ENCODE peak calls at places on chromosomes 1 and 21, in five cellular contexts. Q is germinal center, X is HT1080, K is HuH-7.5, C is NCI-H345. Z is an unnamed sample.

GRCh38 chr1:205077934-205078311 is 6.3 kb downstream of the TMEM81 start:
- DNase-seq in Q (no peak), X (no peak), K (no peak), C (no peak), Z (no peak)

GRCh38 chr1:167663002-167663772 is 33.2 kb downstream of the RCSD1 start:
- DNase-seq in Q (no peak), X (peak), K (no peak), C (no peak), Z (peak)

GRCh38 chr1:16012590-16013219 is 5.1 kb downstream of the HSPB7 start:
- DNase-seq in Q (no peak), X (peak), K (peak), C (peak), Z (peak)

GRCh38 chr1:36829951-36830350 is 204.4 kb downstream of the GRIK3 start:
- DNase-seq in Q (no peak), X (no peak), K (no peak), C (no peak), Z (no peak)

GRCh38 chr1:42266253-42267135 is 68.5 kb downstream of the FOXJ3 start:
- DNase-seq in Q (no peak), X (no peak), K (no peak), C (no peak), Z (no peak)

GRCh38 chr1:24914226-24915069 is 15.6 kb downstream of the RUNX3 start:
- DNase-seq in Q (no peak), X (peak), K (no peak), C (no peak), Z (peak)

GRCh38 chr1:206075786-206076725 is 23.1 kb downstream of the RHEX start:
- DNase-seq in Q (no peak), X (no peak), K (no peak), C (no peak), Z (peak)

GRCh38 chr21:41901099-41901498 is 22.0 kb upstream of the PRDM15 start:
- DNase-seq in Q (no peak), X (no peak), K (no peak), C (no peak), Z (no peak)

GRCh38 chr1:43711049-43711448 is 3.7 kb downstream of the ST3GAL3 start:
- DNase-seq in Q (no peak), X (peak), K (no peak), C (no peak), Z (peak)

GRCh38 chr1:59505596-59506028 is 208.7 kb downstream of the FGGY start:
- DNase-seq in Q (no peak), X (no peak), K (no peak), C (peak), Z (peak)

GRCh38 chr1:212689196-212689710 is 10.4 kb downstream of the BATF3 start:
- DNase-seq in Q (no peak), X (no peak), K (no peak), C (no peak), Z (no peak)

GRCh38 chr1:209190591-209191241 is 392.8 kb upstream of the CAMK1G start:
- DNase-seq in Q (peak), X (peak), K (no peak), C (no peak), Z (peak)

GRCh38 chr1:44994306-44994898 is 8.0 kb upstream of the EIF2B3 start:
- DNase-seq in Q (no peak), X (no peak), K (no peak), C (no peak), Z (no peak)

GRCh38 chr21:46173573-46173972 is 10.7 kb downstream of the SPATC1L start:
- DNase-seq in Q (no peak), X (no peak), K (no peak), C (no peak), Z (no peak)

GRCh38 chr21:16085436-16085835 is 355.7 kb downstream of the USP25 start:
- DNase-seq in Q (no peak), X (no peak), K (no peak), C (no peak), Z (no peak)

GRCh38 chr1:180198186-180198585 is 31.9 kb upstream of the LHX4 start:
- DNase-seq in Q (no peak), X (no peak), K (no peak), C (no peak), Z (no peak)

GRCh38 chr21:34307991-34308532 is 55.7 kb upstream of the KCNE2 start:
- DNase-seq in Q (no peak), X (peak), K (no peak), C (no peak), Z (no peak)

GRCh38 chr1:44590475-44590874 is 83.8 kb downstream of the TMEM53 start:
- DNase-seq in Q (no peak), X (no peak), K (no peak), C (no peak), Z (no peak)

GRCh38 chr21:28150778-28151177 is 841.9 kb downstream of the LTN1 start:
- DNase-seq in Q (no peak), X (no peak), K (no peak), C (no peak), Z (peak)

GRCh38 chr1:91732291-91732953 is 153.5 kb downstream of the TGFBR3 start:
- DNase-seq in Q (no peak), X (peak), K (no peak), C (no peak), Z (peak)

GRCh38 chr1:230368363-230368762 is 57.8 kb downstream of the PGBD5 start:
- DNase-seq in Q (no peak), X (peak), K (no peak), C (no peak), Z (peak)

GRCh38 chr1:83798965-83799364 is 200.0 kb downstream of the TTLL7 start:
- DNase-seq in Q (no peak), X (no peak), K (no peak), C (no peak), Z (no peak)

GRCh38 chr1:15617874-15618684 is 821 bp downstream of the DDI2 start:
- DNase-seq in Q (peak), X (peak), K (peak), C (peak), Z (peak)

GRCh38 chr1:229432116-229432461 is 1.8 kb downstream of the ACTA1 start:
- DNase-seq in Q (no peak), X (no peak), K (no peak), C (no peak), Z (no peak)

Z was measured in EH.